ENCODE peak calls at places on chromosome 6, in four cellular contexts. K is activated gamma-delta T cell treated with Interleukin-2 at 50 U/mL for 16 hours; Q is fibroblast of lung; E is CD4-positive, alpha-beta T cell. U is an unnamed sample.

GRCh38 chr6:38187688-38188590 is 368.4 kb downstream of the ZFAND3 start:
- DNase-seq in Q (no peak), K (no peak), E (no peak), U (no peak)

GRCh38 chr6:15804461-15804784 is 141.6 kb upstream of the DTNBP1 start:
- DNase-seq in K (no peak), E (no peak), Q (no peak), U (no peak)

GRCh38 chr6:12493446-12493845 is 203.3 kb downstream of the EDN1 start:
- DNase-seq in Q (no peak), E (no peak), K (no peak), U (no peak)

GRCh38 chr6:108661982-108662381 is 101.3 kb downstream of the FOXO3 start:
- DNase-seq in E (no peak), K (no peak), Q (no peak), U (no peak)

GRCh38 chr6:95364016-95364604 is 213.2 kb upstream of the MANEA start:
- DNase-seq in E (no peak), K (no peak), Q (peak), U (no peak)

GRCh38 chr6:133837801-133838349 is 51.0 kb upstream of the TCF21 start:
- DNase-seq in K (peak), E (peak), Q (no peak), U (no peak)

GRCh38 chr6:110140650-110141049 is 38.8 kb downstream of the WASF1 start:
- DNase-seq in Q (peak), K (no peak), E (no peak), U (peak)

GRCh38 chr6:38985839-38986238 is 62.7 kb upstream of the GLP1R start:
- DNase-seq in Q (no peak), K (no peak), E (no peak), U (no peak)

GRCh38 chr6:13534536-13534935 is 39.9 kb upstream of the SIRT5 start:
- DNase-seq in Q (no peak), E (no peak), K (no peak), U (no peak)

GRCh38 chr6:130152908-130153510 is 69.7 kb downstream of the SAMD3 start:
- DNase-seq in E (no peak), Q (no peak), K (no peak), U (no peak)

GRCh38 chr6:28425942-28426541 is 17.2 kb downstream of the ZSCAN23 start:
- DNase-seq in E (no peak), Q (no peak), K (no peak), U (no peak)

GRCh38 chr6:118320652-118321051 is 227.4 kb upstream of the PLN start:
- DNase-seq in E (no peak), Q (peak), K (no peak), U (peak)

GRCh38 chr6:835476-836160 is 142.7 kb upstream of the EXOC2 start:
- DNase-seq in Q (no peak), K (no peak), E (no peak), U (no peak)

GRCh38 chr6:166306378-166307081 is 1.7 kb downstream of the PRR18 start:
- DNase-seq in Q (no peak), E (no peak), K (no peak), U (no peak)

GRCh38 chr6:107689190-107689589 is 134.9 kb downstream of the SCML4 start:
- DNase-seq in Q (no peak), K (no peak), E (no peak), U (no peak)

U was measured in foreskin fibroblast.